ENCODE peak calls at places on chromosomes 6 and 20, in five cellular contexts. L is NCI-H460; T is activated T-helper 1 cell treated with anti-CD3 and anti-CD28 coated beads, Interleukin-12 subunit alpha, Interleukin-12 subunit beta, Interleukin-2, Interleukin-4 antibody, amounts not matched to agents 30 ng/mL and 10 ng/mL and 1 ng/mL, durations not matched to agents 14 hours and 24 hours and 36 hours; V is Kasumi-1; A is iris pigment epithelial cell. M is an unnamed sample.

GRCh38 chr6:168355716-168356522 is 36.3 kb upstream of the DACT2 start:
- DNase-seq in L (peak), T (no peak), V (no peak), A (peak), M (peak)

GRCh38 chr6:80618953-80619352 is 512.5 kb downstream of the BCKDHB start:
- DNase-seq in L (no peak), T (no peak), V (no peak), A (no peak), M (peak)

GRCh38 chr20:57147185-57147584 is 119.3 kb downstream of the BMP7 start:
- DNase-seq in L (no peak), T (no peak), V (no peak), A (no peak), M (no peak)

GRCh38 chr6:23533311-23533710 is 592.7 kb upstream of the NRSN1 start:
- DNase-seq in L (no peak), T (no peak), V (no peak), A (no peak), M (peak)

GRCh38 chr6:108163644-108164536 is 1.9 kb upstream of the NR2E1 start:
- DNase-seq in L (no peak), T (no peak), V (no peak), A (no peak), M (no peak)

GRCh38 chr6:165178056-165178455 is 131.3 kb downstream of the C6orf118 start:
- DNase-seq in L (no peak), T (no peak), V (no peak), A (peak), M (peak)

GRCh38 chr6:1153696-1154245 is 158.1 kb upstream of the FOXQ1 start:
- DNase-seq in L (no peak), T (no peak), V (no peak), A (no peak), M (no peak)

GRCh38 chr6:169380493-169380892 is 126.8 kb upstream of the THBS2 start:
- DNase-seq in L (no peak), T (no peak), V (no peak), A (no peak), M (no peak)

GRCh38 chr6:39389372-39389767 is 66.9 kb upstream of the KCNK16 start:
- DNase-seq in L (no peak), T (no peak), V (no peak), A (no peak), M (peak)

GRCh38 chr6:91033964-91034363 is 447.1 kb upstream of the MAP3K7 start:
- DNase-seq in L (no peak), T (no peak), V (no peak), A (no peak), M (no peak)

GRCh38 chr20:33896509-33896908 is 85.4 kb downstream of the CHMP4B start:
- DNase-seq in L (no peak), T (no peak), V (no peak), A (peak), M (peak)

GRCh38 chr20:38125157-38126056 is 39.7 kb downstream of the TGM2 start:
- DNase-seq in L (no peak), T (no peak), V (no peak), A (peak), M (peak)

GRCh38 chr6:100472674-100473073 is 8.0 kb upstream of the SIM1 start:
- DNase-seq in L (no peak), T (peak), V (no peak), A (peak), M (peak)

GRCh38 chr20:41006936-41007871 is 21.4 kb upstream of the TOP1 start:
- DNase-seq in L (no peak), T (no peak), V (no peak), A (no peak), M (no peak)

GRCh38 chr20:8431538-8432434 is 299.7 kb downstream of the PLCB1 start:
- DNase-seq in L (no peak), T (no peak), V (no peak), A (no peak), M (peak)

GRCh38 chr6:40362859-40363258 is 224.3 kb downstream of the LRFN2 start:
- DNase-seq in L (no peak), T (no peak), V (no peak), A (no peak), M (no peak)

GRCh38 chr20:3408251-3408637 is 775 bp upstream of the DNAAF9 start:
- DNase-seq in L (no peak), T (no peak), V (no peak), A (no peak), M (no peak)

GRCh38 chr6:3261921-3262320 is 3.2 kb downstream of the PSMG4 start:
- DNase-seq in L (no peak), T (no peak), V (no peak), A (no peak), M (no peak)

GRCh38 chr6:44126320-44127149 is 717 bp downstream of the MRPL14 start:
- DNase-seq in L (no peak), T (peak), V (peak), A (peak), M (peak)

GRCh38 chr6:22838346-22838745 is 269.0 kb downstream of the HDGFL1 start:
- DNase-seq in L (no peak), T (no peak), V (peak), A (no peak), M (peak)

GRCh38 chr6:15308445-15309213 is 62.8 kb downstream of the JARID2 start:
- DNase-seq in L (no peak), T (no peak), V (peak), A (no peak), M (peak)

GRCh38 chr6:158567152-158567551 is 7.3 kb downstream of the TMEM181 start:
- DNase-seq in L (no peak), T (no peak), V (no peak), A (no peak), M (no peak)

GRCh38 chr6:89281779-89282246 is 33.3 kb downstream of the GABRR2 start:
- DNase-seq in L (peak), T (peak), V (peak), A (peak), M (peak)

GRCh38 chr20:25242231-25242630 is 5.7 kb upstream of the PYGB start:
- DNase-seq in L (no peak), T (no peak), V (no peak), A (no peak), M (no peak)

GRCh38 chr6:112249489-112249888 is 4.9 kb downstream of the LAMA4 start:
- DNase-seq in L (no peak), T (no peak), V (no peak), A (peak), M (no peak)

GRCh38 chr6:4997862-4998261 is 6.0 kb downstream of the RPP40 start:
- DNase-seq in L (no peak), T (no peak), V (no peak), A (no peak), M (no peak)

GRCh38 chr6:116461563-116462507 is 660 bp downstream of the CALHM6 start:
- DNase-seq in L (no peak), T (peak), V (peak), A (peak), M (no peak)

GRCh38 chr6:1641391-1641790 is 31.7 kb downstream of the FOXC1 start:
- DNase-seq in L (no peak), T (no peak), V (no peak), A (no peak), M (no peak)

GRCh38 chr6:35044771-35045275 is 96.3 kb downstream of the TCP11 start:
- DNase-seq in L (no peak), T (no peak), V (peak), A (no peak), M (no peak)

GRCh38 chr6:149884215-149884614 is 13.7 kb downstream of the RAET1E start:
- DNase-seq in L (no peak), T (no peak), V (no peak), A (peak), M (no peak)

GRCh38 chr6:77461796-77462195 is 1.5 kb downstream of the HTR1B start:
- DNase-seq in L (no peak), T (no peak), V (no peak), A (no peak), M (no peak)

GRCh38 chr6:107665386-107665785 is 158.7 kb downstream of the SCML4 start:
- DNase-seq in L (no peak), T (no peak), V (no peak), A (peak), M (no peak)